ENCODE peak calls at places on chromosomes 11 and 22, in nine cellular contexts. N is WERI-Rb-1; Y is stomach; E is uterus; B is A549; P is CD8-positive, alpha-beta T cell; O is GM23338; R is lower leg skin; F is heart right ventricle. L is an unnamed sample.

GRCh38 chr11:59614277-59615131 is 1.1 kb downstream of the OSBP start:
- DNase-seq in N (no peak), Y (no peak), E (no peak), B (peak; percentile 10), P (no peak), O (no peak), R (no peak), F (no peak), L (no peak)

GRCh38 chr11:121336279-121336947 is 43.8 kb downstream of the SC5D start:
- DNase-seq in N (no peak), Y (no peak), E (no peak), B (no peak), P (no peak), O (no peak), R (no peak), F (no peak), L (no peak)

GRCh38 chr11:65488273-65489058 is 10.4 kb upstream of the MALAT1 start:
- DNase-seq in N (no peak), Y (no peak), E (peak; percentile 74), B (peak; percentile 66), P (no peak), O (no peak), R (no peak), F (no peak), L (peak; percentile 42)

GRCh38 chr11:9038537-9038936 is 34.7 kb upstream of the NRIP3 start:
- DNase-seq in N (no peak), Y (no peak), E (no peak), B (no peak), P (no peak), O (no peak), R (no peak), F (no peak), L (no peak)

GRCh38 chr11:6022954-6023353 is 7.6 kb downstream of the OR56A1 start:
- DNase-seq in N (peak; percentile 7), Y (no peak), E (no peak), B (peak; percentile 57), P (no peak), O (peak; percentile 79), R (no peak), F (peak; percentile 51), L (no peak)

GRCh38 chr11:76663912-76664440 is 6.6 kb downstream of the LRRC32 start:
- DNase-seq in N (no peak), Y (no peak), E (no peak), B (no peak), P (no peak), O (no peak), R (no peak), F (no peak), L (peak; percentile 4)

GRCh38 chr11:33015621-33016551 is at the start of gene DEPDC7:
- DNase-seq in N (peak; percentile 75), Y (peak; percentile 89), E (peak; percentile 85), B (peak; percentile 92), P (peak; percentile 76), O (peak; percentile 97), R (peak; percentile 81), F (peak; percentile 74), L (peak; percentile 95)

GRCh38 chr11:71145988-71146824 is 106.2 kb downstream of the SHANK2 start:
- DNase-seq in N (no peak), Y (no peak), E (no peak), B (no peak), P (no peak), O (no peak), R (no peak), F (no peak), L (no peak)

GRCh38 chr11:66289548-66290331 is 797 bp upstream of the YIF1A start:
- DNase-seq in N (no peak), Y (peak; percentile 77), E (no peak), B (no peak), P (peak; percentile 75), O (peak; percentile 94), R (no peak), F (peak; percentile 78), L (no peak)

GRCh38 chr11:47524200-47524874 is 28.6 kb downstream of the CELF1 start:
- DNase-seq in N (no peak), Y (peak; percentile 36), E (no peak), B (no peak), P (no peak), O (no peak), R (no peak), F (peak; percentile 27), L (peak; percentile 61)

GRCh38 chr22:27153386-27153785 is 496.0 kb downstream of the MIAT start:
- DNase-seq in N (no peak), Y (no peak), E (no peak), B (no peak), P (no peak), O (no peak), R (no peak), F (no peak), L (no peak)

GRCh38 chr11:11444027-11444799 is 91.2 kb upstream of the CSNK2A3 start:
- DNase-seq in N (no peak), Y (no peak), E (no peak), B (no peak), P (no peak), O (no peak), R (no peak), F (no peak), L (no peak)

GRCh38 chr11:57460756-57461749 is 725 bp downstream of the RTN4RL2 start:
- DNase-seq in N (no peak), Y (no peak), E (no peak), B (no peak), P (no peak), O (peak; percentile 85), R (no peak), F (no peak), L (peak; percentile 33)

DNA sequence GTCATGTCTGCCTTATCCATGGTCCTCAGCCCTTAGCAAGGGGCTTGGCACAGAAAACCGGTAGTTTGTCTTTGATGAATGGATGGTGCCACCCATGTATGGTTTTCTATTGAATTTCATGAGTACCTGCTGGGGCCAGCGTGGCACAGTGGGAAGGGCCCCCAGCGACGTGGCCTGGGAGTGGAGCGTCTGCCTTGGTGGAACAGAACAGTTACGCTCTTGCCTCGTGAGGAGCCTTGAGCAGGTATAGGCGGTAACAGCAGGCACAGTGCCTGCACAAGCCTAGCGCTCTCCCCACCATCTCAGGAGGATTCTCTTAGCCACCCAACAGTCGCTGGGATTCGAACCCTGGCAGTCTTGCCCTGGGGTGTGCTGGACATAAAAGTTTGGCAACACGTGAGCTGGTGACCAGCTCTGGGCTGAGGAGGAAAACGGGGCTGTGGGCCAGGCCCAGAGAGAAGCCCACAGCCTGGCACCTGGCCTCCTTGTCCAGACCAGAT is 3.0 kb upstream of the SSH3 start:
- DNase-seq in N (no peak), Y (no peak), E (no peak), B (no peak), P (no peak), O (no peak), R (no peak), F (no peak), L (no peak)
- TF ChIP-seq CTCF in N (no peak), Y (no peak), E (no peak), B (no peak), P (no peak), O (no peak), R (no peak), F (no peak), L (no peak)

GRCh38 chr11:114774599-114775365 is 96.5 kb downstream of the NXPE2 start:
- DNase-seq in N (peak; percentile 83), Y (peak; percentile 40), E (no peak), B (peak; percentile 55), P (no peak), O (peak; percentile 90), R (no peak), F (peak; percentile 46), L (peak; percentile 84)
- TF ChIP-seq CTCF in N (peak; percentile 83), Y (peak; percentile 36), E (peak; percentile 23), B (peak; percentile 45), P (no peak), O (peak; percentile 96), R (no peak), F (peak; percentile 58), L (peak; percentile 92)

DNA sequence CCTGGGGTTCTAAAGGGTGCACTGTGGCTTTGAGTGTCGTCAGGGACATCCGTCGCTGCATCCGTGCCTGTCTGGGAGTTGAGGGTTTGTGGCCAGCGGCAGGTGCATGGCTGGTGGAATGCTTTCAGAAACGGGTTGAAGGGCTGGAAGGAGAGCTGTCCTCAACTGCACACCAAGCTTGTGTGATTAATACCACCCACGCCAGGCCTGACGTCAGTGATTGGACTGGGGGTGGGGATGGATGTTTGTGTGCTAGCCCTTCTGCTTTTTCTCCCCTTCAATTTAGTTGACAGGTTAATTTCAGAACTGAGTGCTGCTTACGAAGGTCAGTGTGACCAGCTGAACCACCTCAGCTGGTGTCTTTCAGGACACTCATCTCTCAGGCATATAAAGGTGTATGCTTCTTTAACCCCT is 3.2 kb upstream of the GAB2 start:
- DNase-seq in N (no peak), Y (peak; percentile 42), E (peak; percentile 91), B (no peak), P (no peak), O (no peak), R (no peak), F (peak; percentile 62), L (no peak)
- TF ChIP-seq CTCF in N (no peak), Y (no peak), E (no peak), B (no peak), P (no peak), O (no peak), R (no peak), F (no peak), L (no peak)

GRCh38 chr11:29258411-29258810 is 758.4 kb downstream of the KCNA4 start:
- DNase-seq in N (no peak), Y (no peak), E (no peak), B (no peak), P (no peak), O (no peak), R (no peak), F (no peak), L (no peak)

GRCh38 chr11:29256580-29256979 is 760.2 kb downstream of the KCNA4 start:
- DNase-seq in N (no peak), Y (no peak), E (no peak), B (no peak), P (no peak), O (no peak), R (no peak), F (no peak), L (no peak)

GRCh38 chr11:29261831-29262230 is 755.0 kb downstream of the KCNA4 start:
- DNase-seq in N (no peak), Y (no peak), E (no peak), B (no peak), P (no peak), O (no peak), R (no peak), F (no peak), L (no peak)

GRCh38 chr11:29263971-29264682 is 752.7 kb downstream of the KCNA4 start:
- DNase-seq in N (no peak), Y (no peak), E (no peak), B (no peak), P (no peak), O (no peak), R (no peak), F (no peak), L (no peak)

DNA sequence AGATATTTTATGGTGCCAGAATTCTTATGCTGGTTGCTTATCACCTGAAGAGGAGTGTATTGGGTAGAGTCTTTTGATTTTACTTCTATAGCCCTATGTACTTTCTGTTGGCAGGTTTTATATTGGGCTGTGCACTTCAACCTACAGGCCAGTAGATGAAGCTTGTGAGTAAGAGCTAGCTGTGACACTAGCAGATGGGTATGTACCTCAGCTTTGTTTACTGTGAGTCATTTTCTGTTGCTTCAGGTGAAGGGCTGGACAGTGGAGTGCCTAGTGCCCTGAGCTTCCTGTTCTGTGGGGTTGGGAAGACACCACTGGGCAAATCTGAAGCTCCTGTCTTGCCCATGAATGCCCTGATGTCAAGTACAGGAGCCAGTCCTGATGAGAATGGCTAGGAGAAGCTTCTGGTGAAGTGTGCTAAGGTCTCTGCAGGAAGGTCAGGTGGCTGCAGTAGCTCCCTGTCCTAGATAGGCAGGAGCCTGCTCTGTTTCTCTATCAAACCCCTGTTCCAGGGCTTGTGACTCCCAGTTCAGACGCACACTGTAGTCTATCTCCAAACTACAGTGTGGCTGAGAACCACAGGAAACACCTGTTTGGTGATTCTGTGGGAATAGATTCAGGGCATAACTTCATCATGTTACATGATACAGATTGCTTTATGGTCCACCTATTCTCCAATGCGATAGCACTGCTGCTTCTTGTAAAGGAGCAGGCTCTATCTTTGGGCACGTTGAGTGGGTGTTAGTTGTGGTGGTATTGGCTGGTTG is 755.7 kb downstream of the KCNA4 start:
- DNase-seq in N (no peak), Y (no peak), E (no peak), B (peak; percentile 86), P (no peak), O (no peak), R (no peak), F (no peak), L (no peak)
- TF ChIP-seq CTCF in N (peak; percentile 17), Y (no peak), E (no peak), B (peak; percentile 36), P (no peak), O (no peak), R (no peak), F (no peak), L (no peak)